ENCODE peak calls at places on chromosomes 13 and 19, in five cellular contexts. One of them, this sample, is unnamed. For H3K4me1, the result is how much of the 10 kb centered on the place peaks cover.

GRCh38 chr13:39561971-39562370 is 41.0 kb downstream of the LHFPL6 start:
- ATAC-seq in upper lobe of left lung: no peak
- ATAC-seq in K562: no peak
- ATAC-seq in A549: no peak
- ATAC-seq in HepG2: no peak
- ATAC-seq in this sample: no peak

GRCh38 chr13:24038846-24039330 is 121.6 kb upstream of the SPATA13 start:
- ATAC-seq in upper lobe of left lung: no peak
- ATAC-seq in K562: no peak
- ATAC-seq in HepG2: peak
- ATAC-seq in A549: no peak
- ATAC-seq in this sample: peak

GRCh38 chr13:29969286-29969685 is 118.9 kb upstream of the UBL3 start:
- ATAC-seq in A549: no peak
- ATAC-seq in HepG2: no peak
- ATAC-seq in K562: no peak
- ATAC-seq in upper lobe of left lung: no peak
- ATAC-seq in this sample: no peak

GRCh38 chr13:101289764-101290163 is 126.5 kb downstream of the NALCN start:
- ATAC-seq in upper lobe of left lung: no peak
- ATAC-seq in A549: no peak
- ATAC-seq in K562: no peak
- ATAC-seq in HepG2: no peak
- ATAC-seq in this sample: no peak

GRCh38 chr13:39875111-39875510 is 219.6 kb downstream of the COG6 start:
- ATAC-seq in K562: no peak
- ATAC-seq in HepG2: no peak
- ATAC-seq in upper lobe of left lung: no peak
- ATAC-seq in A549: no peak
- ATAC-seq in this sample: peak

GRCh38 chr19:2462635-2463421 is 6.1 kb upstream of the LMNB2 start:
- ATAC-seq in K562: no peak
- ATAC-seq in upper lobe of left lung: peak
- ATAC-seq in HepG2: peak
- ATAC-seq in A549: peak
- ATAC-seq in this sample: peak

GRCh38 chr13:111031531-111031961 is 83.6 kb upstream of the ARHGEF7 start:
- ATAC-seq in A549: no peak
- ATAC-seq in K562: no peak
- ATAC-seq in upper lobe of left lung: no peak
- ATAC-seq in HepG2: no peak
- ATAC-seq in this sample: no peak

GRCh38 chr13:30526612-30527217 is 61.0 kb upstream of the HMGB1 start:
- ATAC-seq in A549: no peak
- ATAC-seq in HepG2: peak
- ATAC-seq in K562: peak
- ATAC-seq in upper lobe of left lung: no peak
- ATAC-seq in this sample: no peak

GRCh38 chr13:48873598-48873997 is 102.1 kb upstream of the FNDC3A start:
- ATAC-seq in upper lobe of left lung: no peak
- ATAC-seq in HepG2: no peak
- ATAC-seq in A549: no peak
- ATAC-seq in K562: no peak
- ATAC-seq in this sample: no peak

DNA sequence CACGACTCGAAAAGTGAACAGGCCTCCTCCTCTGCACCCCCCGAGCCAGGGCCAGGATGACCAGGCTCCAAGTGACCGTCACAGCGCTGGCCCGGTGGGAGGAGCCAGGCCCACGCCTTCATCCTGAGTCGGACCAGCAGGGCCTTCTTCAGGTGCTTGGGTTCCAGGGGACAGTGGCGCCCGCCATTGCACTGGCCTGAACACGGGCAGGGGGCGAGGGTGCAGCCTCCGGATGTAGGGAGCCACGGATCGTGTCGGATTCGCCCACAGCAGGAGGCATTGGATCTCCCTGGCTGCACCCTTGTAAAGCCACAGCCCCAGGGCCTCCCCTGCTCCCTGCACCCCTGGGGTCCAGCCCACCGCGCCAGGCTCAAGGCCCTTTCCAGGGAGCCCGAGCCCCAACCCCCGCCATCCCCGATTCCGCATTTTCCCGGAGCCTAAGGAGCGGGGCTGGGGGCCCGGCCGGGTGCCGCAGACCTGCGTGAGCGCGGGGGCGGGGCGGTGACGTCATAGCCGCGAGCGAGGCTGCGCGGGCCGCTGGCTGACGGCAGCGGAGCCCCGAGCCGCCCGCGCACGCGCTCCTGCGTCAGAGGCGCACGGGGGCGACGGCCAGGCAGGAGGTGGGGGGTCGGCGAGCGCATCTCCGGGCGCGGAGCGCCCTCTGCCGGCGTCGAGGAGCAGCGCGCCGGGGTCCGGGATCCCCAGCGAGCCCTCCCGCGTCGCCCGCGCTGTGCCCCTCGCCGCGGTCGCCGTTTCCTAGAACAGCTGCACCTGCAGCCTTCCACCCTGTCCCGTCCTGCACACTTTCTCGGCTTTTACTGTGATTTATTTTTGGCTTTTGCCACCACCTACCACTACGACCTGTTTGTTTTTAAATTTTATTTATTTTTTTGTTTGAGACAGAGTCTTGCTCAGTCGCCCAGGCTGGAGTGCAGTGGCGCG is 1.5 kb upstream of the ATP5F1D start:
- ATAC-seq in upper lobe of left lung: peak
- ATAC-seq in K562: peak
- ATAC-seq in HepG2: no peak
- ATAC-seq in A549: peak
- ATAC-seq in this sample: peak
- TF ChIP-seq EP300 in upper lobe of left lung: peak
- TF ChIP-seq EP300 in K562: no peak
- TF ChIP-seq EP300 in HepG2: no peak
- TF ChIP-seq EP300 in A549: no peak
- TF ChIP-seq EP300 in this sample: no peak

DNA sequence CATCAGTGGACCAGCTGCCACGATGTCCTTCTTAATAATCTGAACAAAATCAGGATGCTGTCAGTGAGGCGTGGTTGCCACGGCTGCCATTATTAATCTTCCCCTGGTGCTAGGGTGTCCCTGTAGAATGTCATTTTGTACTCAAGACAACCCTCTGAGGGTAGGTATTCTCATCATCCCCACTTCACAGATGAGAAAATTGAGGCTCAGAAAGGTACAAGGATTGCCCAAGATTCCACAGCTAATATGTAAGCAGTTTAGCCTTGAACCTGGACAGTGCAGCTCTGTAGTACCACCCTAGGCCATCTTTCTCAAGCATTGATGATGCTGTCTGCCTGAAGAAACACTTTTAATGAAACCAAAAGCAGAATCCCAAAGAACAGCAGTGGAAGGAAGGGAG is 8.1 kb downstream of the PPP2R1A start:
- ATAC-seq in HepG2: no peak
- ATAC-seq in A549: no peak
- ATAC-seq in upper lobe of left lung: no peak
- ATAC-seq in K562: no peak
- ATAC-seq in this sample: no peak
- H3K4me1 ChIP-seq in HepG2: under half
- H3K4me1 ChIP-seq in A549: under half
- H3K4me1 ChIP-seq in upper lobe of left lung: under half
- H3K4me1 ChIP-seq in K562: under half
- H3K4me1 ChIP-seq in this sample: under half

GRCh38 chr13:70088926-70089325 is 18.7 kb upstream of the ATXN8OS start:
- ATAC-seq in K562: no peak
- ATAC-seq in HepG2: no peak
- ATAC-seq in upper lobe of left lung: no peak
- ATAC-seq in A549: no peak
- ATAC-seq in this sample: no peak

GRCh38 chr13:70087247-70087646 is 20.4 kb upstream of the ATXN8OS start:
- ATAC-seq in upper lobe of left lung: no peak
- ATAC-seq in K562: no peak
- ATAC-seq in A549: no peak
- ATAC-seq in HepG2: no peak
- ATAC-seq in this sample: no peak

GRCh38 chr13:70090036-70090723 is 17.4 kb upstream of the ATXN8OS start:
- ATAC-seq in HepG2: no peak
- ATAC-seq in upper lobe of left lung: no peak
- ATAC-seq in A549: no peak
- ATAC-seq in K562: no peak
- ATAC-seq in this sample: no peak
- TF ChIP-seq EP300 in HepG2: no peak
- TF ChIP-seq EP300 in upper lobe of left lung: no peak
- TF ChIP-seq EP300 in A549: no peak
- TF ChIP-seq EP300 in K562: no peak
- TF ChIP-seq EP300 in this sample: no peak

GRCh38 chr19:10104130-10104513 is 1.6 kb upstream of the ANGPTL6 start:
- ATAC-seq in HepG2: no peak
- ATAC-seq in A549: no peak
- ATAC-seq in K562: no peak
- ATAC-seq in upper lobe of left lung: no peak
- ATAC-seq in this sample: no peak

GRCh38 chr19:10104665-10105221 is 1.4 kb upstream of the PPAN start:
- ATAC-seq in A549: no peak
- ATAC-seq in K562: peak
- ATAC-seq in HepG2: no peak
- ATAC-seq in upper lobe of left lung: no peak
- ATAC-seq in this sample: no peak

GRCh38 chr19:10107254-10107653 is 1.1 kb downstream of the PPAN start:
- ATAC-seq in upper lobe of left lung: no peak
- ATAC-seq in K562: no peak
- ATAC-seq in A549: no peak
- ATAC-seq in HepG2: no peak
- ATAC-seq in this sample: no peak

GRCh38 chr19:10106100-10106936 is at the start of gene PPAN:
- ATAC-seq in K562: peak
- ATAC-seq in upper lobe of left lung: peak
- ATAC-seq in A549: peak
- ATAC-seq in HepG2: peak
- ATAC-seq in this sample: peak

DNA sequence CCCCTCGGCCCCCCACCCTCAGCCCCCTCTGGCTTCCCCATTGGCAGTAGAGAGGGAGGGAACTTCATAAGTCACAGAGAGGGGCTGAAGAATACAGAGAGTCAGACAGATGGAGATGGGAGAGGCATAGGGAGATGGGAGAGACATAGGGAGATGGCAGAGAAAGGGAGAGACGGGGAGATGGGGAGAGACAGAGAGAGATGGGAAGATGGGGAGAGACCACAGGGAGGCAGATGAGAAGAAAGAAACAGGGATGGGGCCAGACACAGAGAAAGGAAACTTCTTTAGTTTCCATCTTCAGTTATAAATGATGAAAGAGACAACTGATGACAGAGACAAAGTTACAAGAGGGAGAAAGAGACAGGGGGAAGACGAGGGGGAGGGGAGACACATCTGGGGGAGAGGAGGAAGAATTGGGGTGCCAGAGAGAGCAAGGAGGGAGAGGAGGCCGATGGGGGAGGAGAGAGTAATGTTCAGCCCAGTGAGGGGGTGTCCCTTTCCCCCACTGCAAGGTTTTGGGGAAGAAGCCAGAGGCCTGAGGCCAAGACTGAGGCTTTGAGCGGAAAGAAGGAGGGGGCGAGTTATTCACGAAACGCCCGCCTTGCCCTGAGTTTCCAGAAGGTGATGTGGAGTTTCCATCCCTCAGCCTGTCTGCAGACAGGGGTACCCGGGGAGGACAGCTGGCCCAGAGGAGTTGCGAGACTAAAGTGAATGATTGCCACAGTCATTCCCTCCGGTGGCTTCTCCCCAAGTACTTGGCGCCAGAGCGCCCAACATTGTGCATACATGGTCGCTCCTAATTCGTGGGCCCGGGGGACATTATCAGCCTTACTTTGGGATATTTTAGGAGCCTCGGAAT is 692 bp upstream of the PPAN start:
- ATAC-seq in A549: no peak
- ATAC-seq in upper lobe of left lung: no peak
- ATAC-seq in K562: no peak
- ATAC-seq in HepG2: no peak
- ATAC-seq in this sample: no peak
- H3K4me1 ChIP-seq in A549: under half
- H3K4me1 ChIP-seq in upper lobe of left lung: under half
- H3K4me1 ChIP-seq in K562: under half
- H3K4me1 ChIP-seq in HepG2: under half
- H3K4me1 ChIP-seq in this sample: under half

DNA sequence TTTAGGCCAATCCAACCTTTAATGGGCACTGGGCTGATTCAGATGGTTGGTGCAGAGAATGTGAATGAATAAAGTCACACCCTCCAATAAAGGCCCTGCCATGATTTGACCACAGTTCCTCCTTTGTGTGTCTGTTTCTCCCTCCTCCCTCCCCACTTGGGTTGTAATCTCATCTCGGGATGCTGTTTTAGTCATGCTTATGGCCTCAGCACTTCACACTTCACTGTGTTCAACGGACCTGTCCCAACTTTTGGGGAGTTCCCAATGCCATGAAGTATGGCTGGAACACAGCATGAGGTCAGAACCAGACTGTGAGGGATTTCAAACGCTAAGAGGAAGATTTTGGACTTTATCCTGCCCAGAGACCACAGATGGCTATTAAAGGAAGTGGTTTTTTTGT is 5.6 kb upstream of the RAB8A start:
- ATAC-seq in HepG2: peak
- ATAC-seq in K562: peak
- ATAC-seq in A549: peak
- ATAC-seq in upper lobe of left lung: peak
- ATAC-seq in this sample: no peak
- TF ChIP-seq EP300 in HepG2: no peak
- TF ChIP-seq EP300 in K562: no peak
- TF ChIP-seq EP300 in A549: no peak
- TF ChIP-seq EP300 in upper lobe of left lung: no peak
- TF ChIP-seq EP300 in this sample: no peak

DNA sequence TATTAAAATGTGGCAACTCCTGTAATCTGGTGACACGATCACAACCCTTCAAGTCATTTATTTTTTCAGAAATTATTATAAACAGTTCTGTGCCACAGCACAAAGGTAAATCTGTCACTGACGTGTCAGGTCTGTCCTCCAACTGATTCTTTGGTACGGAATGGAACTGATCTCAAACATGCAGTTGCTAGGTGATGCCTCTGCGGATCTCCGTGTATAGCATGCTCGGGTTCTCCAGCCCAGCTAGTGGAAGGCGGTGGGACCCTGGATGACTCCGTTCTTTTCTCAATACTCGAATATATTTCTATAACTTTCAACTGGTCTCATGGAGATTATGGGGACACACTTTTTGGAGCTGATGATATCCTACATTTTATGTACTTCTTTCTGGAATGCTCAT is 11.0 kb downstream of the RANBP3 start:
- ATAC-seq in HepG2: no peak
- ATAC-seq in A549: no peak
- ATAC-seq in K562: no peak
- ATAC-seq in upper lobe of left lung: no peak
- ATAC-seq in this sample: no peak
- H3K4me1 ChIP-seq in HepG2: half or more
- H3K4me1 ChIP-seq in A549: under half
- H3K4me1 ChIP-seq in K562: under half
- H3K4me1 ChIP-seq in upper lobe of left lung: half or more
- H3K4me1 ChIP-seq in this sample: under half